ENCODE peak calls at places on chromosome 5, in eight cellular contexts. E is cardiac fibroblast; J is NCI-H460; R is non-pigmented ciliary epithelial cell; T is AG10803; Q is stimulated activated naive CD4-positive, alpha-beta T cell; D is activated CD4-positive, alpha-beta memory T cell treated with anti-CD3 and anti-CD28 coated beads, Interleukin-2, amount 10 ng/mL, durations not matched to agents 7 days and 5 days; P is substantia nigra. W is an unnamed sample.

GRCh38 chr5:152061095-152061494 is 136.4 kb upstream of the GLRA1 start:
- DNase-seq in E (no peak), J (no peak), R (no peak), T (no peak), Q (no peak), D (no peak), P (no peak), W (no peak)

GRCh38 chr5:155064580-155064979 is 51.0 kb downstream of the KIF4B start:
- DNase-seq in E (no peak), J (no peak), R (no peak), T (no peak), Q (no peak), D (no peak), P (no peak), W (no peak)

GRCh38 chr5:172757394-172758010 is 13.5 kb downstream of the DUSP1 start:
- DNase-seq in E (no peak), J (no peak), R (no peak), T (no peak), Q (no peak), D (no peak), P (no peak), W (no peak)

GRCh38 chr5:68405026-68405684 is 189.6 kb downstream of the PIK3R1 start:
- DNase-seq in E (no peak), J (no peak), R (no peak), T (no peak), Q (no peak), D (no peak), P (no peak), W (peak)

GRCh38 chr5:65805082-65805481 is 83.1 kb downstream of the NLN start:
- DNase-seq in E (no peak), J (no peak), R (no peak), T (no peak), Q (no peak), D (no peak), P (no peak), W (no peak)

GRCh38 chr5:167229751-167230150 is 1061.7 kb upstream of the WWC1 start:
- DNase-seq in E (no peak), J (no peak), R (no peak), T (no peak), Q (no peak), D (no peak), P (no peak), W (no peak)

GRCh38 chr5:171599396-171599795 is 179.9 kb downstream of the FGF18 start:
- DNase-seq in E (no peak), J (no peak), R (no peak), T (no peak), Q (no peak), D (no peak), P (no peak), W (no peak)

GRCh38 chr5:160315968-160316367 is 3.6 kb upstream of the CCNJL start:
- DNase-seq in E (peak), J (peak), R (peak), T (peak), Q (no peak), D (no peak), P (no peak), W (no peak)

GRCh38 chr5:151155149-151155776 is 2.3 kb downstream of the ANXA6 start:
- DNase-seq in E (no peak), J (no peak), R (no peak), T (peak), Q (peak), D (peak), P (no peak), W (no peak)

GRCh38 chr5:142839711-142840441 is 69.7 kb downstream of the ARHGAP26 start:
- DNase-seq in E (peak), J (no peak), R (no peak), T (peak), Q (no peak), D (no peak), P (no peak), W (no peak)

GRCh38 chr5:74296685-74297084 is 343.8 kb downstream of the ENC1 start:
- DNase-seq in E (peak), J (no peak), R (no peak), T (no peak), Q (no peak), D (no peak), P (no peak), W (no peak)

GRCh38 chr5:5156461-5157082 is 16.4 kb downstream of the ADAMTS16 start:
- DNase-seq in E (no peak), J (no peak), R (no peak), T (no peak), Q (no peak), D (no peak), P (no peak), W (no peak)

GRCh38 chr5:124481419-124481818 is 265.0 kb downstream of the ZNF608 start:
- DNase-seq in E (no peak), J (no peak), R (no peak), T (no peak), Q (no peak), D (no peak), P (no peak), W (no peak)

GRCh38 chr5:168324864-168325615 is 33.6 kb downstream of the WWC1 start:
- DNase-seq in E (no peak), J (no peak), R (no peak), T (peak), Q (no peak), D (no peak), P (no peak), W (peak)

GRCh38 chr5:138686668-138687067 is 66.6 kb upstream of the CTNNA1 start:
- DNase-seq in E (no peak), J (no peak), R (no peak), T (no peak), Q (no peak), D (no peak), P (no peak), W (no peak)

GRCh38 chr5:17314907-17315471 is 97.6 kb downstream of the BASP1 start:
- DNase-seq in E (peak), J (no peak), R (no peak), T (peak), Q (no peak), D (no peak), P (no peak), W (no peak)

GRCh38 chr5:131899686-131900085 is 45.8 kb downstream of the MEIKIN start:
- DNase-seq in E (peak), J (no peak), R (no peak), T (no peak), Q (no peak), D (no peak), P (no peak), W (no peak)

GRCh38 chr5:145619806-145620205 is 215.3 kb downstream of the PRELID2 start:
- DNase-seq in E (no peak), J (no peak), R (no peak), T (peak), Q (no peak), D (no peak), P (no peak), W (no peak)

GRCh38 chr5:172556971-172557461 is 84.0 kb upstream of the NEURL1B start:
- DNase-seq in E (peak), J (no peak), R (no peak), T (no peak), Q (no peak), D (no peak), P (peak), W (no peak)

GRCh38 chr5:55429707-55430253 is 105.0 kb downstream of the PLPP1 start:
- DNase-seq in E (no peak), J (no peak), R (no peak), T (no peak), Q (no peak), D (no peak), P (no peak), W (no peak)

GRCh38 chr5:124583469-124584350 is 162.7 kb downstream of the ZNF608 start:
- DNase-seq in E (peak), J (no peak), R (peak), T (peak), Q (no peak), D (peak), P (no peak), W (peak)

GRCh38 chr5:65172486-65173129 is 309.1 kb downstream of the ADAMTS6 start:
- DNase-seq in E (peak), J (no peak), R (peak), T (peak), Q (no peak), D (peak), P (no peak), W (no peak)

GRCh38 chr5:29208026-29208425 is 1985.5 kb upstream of the CDH6 start:
- DNase-seq in E (no peak), J (no peak), R (peak), T (no peak), Q (no peak), D (no peak), P (no peak), W (peak)

GRCh38 chr5:81779125-81779934 is 28.4 kb upstream of the SSBP2 start:
- DNase-seq in E (peak), J (no peak), R (no peak), T (peak), Q (peak), D (peak), P (peak), W (no peak)

GRCh38 chr5:112974901-112975300 is 1.7 kb upstream of the DCP2 start:
- DNase-seq in E (peak), J (no peak), R (no peak), T (peak), Q (no peak), D (no peak), P (no peak), W (no peak)